ENCODE peak calls at places on chromosomes 2 and 18, in nine cellular contexts. K is B cell; Z is caudate nucleus; S is activated naive CD4-positive, alpha-beta T cell treated with anti-CD3 and anti-CD28 coated beads for 36 hours; I is NCI-H1436; P is stimulated activated CD8-positive, alpha-beta memory T cell treated with anti-CD3 and anti-CD28 coated beads, Interleukin-7, amount 100 ng/mL, for 1 hour; D is PC-3; C is SK-MEL-5; B is T-helper 9 cell. N is an unnamed sample.

GRCh38 chr2:45790157-45790723 is 138.8 kb downstream of the PRKCE start:
- DNase-seq in K (no peak), Z (no peak), S (no peak), I (no peak), P (no peak), D (no peak), C (no peak), B (no peak), N (no peak)

GRCh38 chr2:208127090-208127489 is 2.5 kb downstream of the CRYGC start:
- DNase-seq in K (no peak), Z (no peak), S (no peak), I (no peak), P (no peak), D (no peak), C (no peak), B (no peak), N (no peak)

GRCh38 chr2:176419591-176420071 is 150.4 kb downstream of the MTX2 start:
- DNase-seq in K (no peak), Z (no peak), S (no peak), I (no peak), P (no peak), D (peak), C (no peak), B (no peak), N (no peak)

GRCh38 chr2:60091884-60092283 is 461.6 kb downstream of the BCL11A start:
- DNase-seq in K (no peak), Z (no peak), S (no peak), I (no peak), P (no peak), D (no peak), C (no peak), B (no peak), N (no peak)

GRCh38 chr2:171412571-171412970 is 21.2 kb downstream of the METTL8 start:
- DNase-seq in K (no peak), Z (no peak), S (no peak), I (no peak), P (no peak), D (no peak), C (no peak), B (no peak), N (no peak)

GRCh38 chr2:3223080-3223923 is 154.3 kb downstream of the EIPR1 start:
- DNase-seq in K (no peak), Z (no peak), S (peak), I (no peak), P (no peak), D (no peak), C (no peak), B (peak), N (peak)

GRCh38 chr2:36277876-36278523 is 77.6 kb upstream of the CRIM1 start:
- DNase-seq in K (no peak), Z (no peak), S (no peak), I (no peak), P (no peak), D (no peak), C (no peak), B (no peak), N (no peak)

GRCh38 chr2:240900141-240900860 is 4.3 kb upstream of the MAB21L4 start:
- DNase-seq in K (no peak), Z (no peak), S (no peak), I (no peak), P (no peak), D (no peak), C (no peak), B (no peak), N (no peak)

GRCh38 chr2:198273670-198274069 is 469.3 kb downstream of the PLCL1 start:
- DNase-seq in K (no peak), Z (no peak), S (no peak), I (no peak), P (no peak), D (no peak), C (no peak), B (no peak), N (no peak)

GRCh38 chr2:160096414-160096813 is 34.0 kb upstream of the PLA2R1 start:
- DNase-seq in K (no peak), Z (no peak), S (peak), I (no peak), P (no peak), D (no peak), C (no peak), B (no peak), N (no peak)

GRCh38 chr2:20052872-20053281 is 1.4 kb upstream of the LAPTM4A start:
- DNase-seq in K (no peak), Z (no peak), S (peak), I (peak), P (no peak), D (peak), C (peak), B (no peak), N (no peak)

GRCh38 chr2:3299703-3300102 is 77.9 kb downstream of the EIPR1 start:
- DNase-seq in K (no peak), Z (no peak), S (no peak), I (no peak), P (no peak), D (no peak), C (no peak), B (no peak), N (no peak)

GRCh38 chr2:132582360-132582759 is 87.6 kb downstream of the LYPD1 start:
- DNase-seq in K (no peak), Z (no peak), S (no peak), I (no peak), P (no peak), D (peak), C (no peak), B (no peak), N (no peak)

GRCh38 chr18:35267161-35267651 is 22.8 kb downstream of the ZSCAN30 start:
- DNase-seq in K (peak), Z (peak), S (peak), I (peak), P (peak), D (no peak), C (no peak), B (peak), N (no peak)

GRCh38 chr18:27181726-27182125 is 3.4 kb downstream of the CHST9 start:
- DNase-seq in K (no peak), Z (no peak), S (no peak), I (no peak), P (no peak), D (no peak), C (no peak), B (no peak), N (no peak)

GRCh38 chr2:24474053-24474452 is 17.0 kb upstream of the NCOA1 start:
- DNase-seq in K (no peak), Z (no peak), S (no peak), I (no peak), P (no peak), D (no peak), C (no peak), B (no peak), N (no peak)

GRCh38 chr2:112996635-112997034 is 8.6 kb upstream of the IL36A start:
- DNase-seq in K (no peak), Z (no peak), S (peak), I (no peak), P (peak), D (no peak), C (no peak), B (peak), N (peak)

GRCh38 chr18:76644580-76644979 is 149.5 kb upstream of the ZNF516 start:
- DNase-seq in K (no peak), Z (no peak), S (no peak), I (no peak), P (no peak), D (no peak), C (no peak), B (no peak), N (no peak)

GRCh38 chr2:148989882-148990493 is 48.5 kb upstream of the LYPD6B start:
- DNase-seq in K (peak), Z (no peak), S (peak), I (peak), P (no peak), D (peak), C (peak), B (peak), N (peak)

GRCh38 chr2:24779121-24779520 is 14.1 kb downstream of the PTRHD1 start:
- DNase-seq in K (no peak), Z (no peak), S (no peak), I (no peak), P (no peak), D (no peak), C (no peak), B (no peak), N (no peak)

GRCh38 chr2:234044157-234044556 is 6.3 kb upstream of the SPP2 start:
- DNase-seq in K (no peak), Z (no peak), S (no peak), I (no peak), P (no peak), D (peak), C (peak), B (no peak), N (no peak)

GRCh38 chr2:216183459-216183858 is 74.3 kb downstream of the XRCC5 start:
- DNase-seq in K (peak), Z (no peak), S (no peak), I (no peak), P (no peak), D (no peak), C (no peak), B (no peak), N (peak)

GRCh38 chr18:70419526-70419925 is 130.7 kb downstream of the SOCS6 start:
- DNase-seq in K (no peak), Z (no peak), S (no peak), I (no peak), P (no peak), D (no peak), C (no peak), B (no peak), N (no peak)

GRCh38 chr2:126657146-126657635 is 1.2 kb downstream of the GYPC start:
- DNase-seq in K (no peak), Z (no peak), S (peak), I (no peak), P (no peak), D (peak), C (peak), B (peak), N (peak)

GRCh38 chr18:79582978-79583377 is 96.6 kb upstream of the CTDP1 start:
- DNase-seq in K (no peak), Z (no peak), S (no peak), I (no peak), P (no peak), D (no peak), C (no peak), B (no peak), N (no peak)

GRCh38 chr2:236853558-236853957 is 232.1 kb upstream of the COPS8 start:
- DNase-seq in K (no peak), Z (no peak), S (no peak), I (no peak), P (no peak), D (no peak), C (no peak), B (no peak), N (no peak)

GRCh38 chr2:69989017-69989416 is 27.6 kb upstream of the ASPRV1 start:
- DNase-seq in K (no peak), Z (no peak), S (no peak), I (no peak), P (no peak), D (peak), C (no peak), B (no peak), N (no peak)

N was measured in GM13977.